ENCODE peak calls at places on chromosomes 4 and X, in nine cellular contexts. G is glomerular endothelial cell; C is ascending aorta; K is stimulated activated CD4-positive, alpha-beta T cell treated with anti-CD3 and anti-CD28 coated beads, TNF-alpha, amount 100 ng/mL, for 4 hours; D is CD8-positive, alpha-beta memory T cell; S is amygdala; T is HEK293T; Z is GM12891; E is NCI-H1092. F is an unnamed sample.

GRCh38 chr4:187179086-187180070 is 455.7 kb upstream of the FAT1 start:
- DNase-seq in S (no peak), Z (no peak), G (no peak), E (no peak), C (no peak), D (no peak), T (no peak), K (no peak), F (no peak)

GRCh38 chrX:49793686-49794085 is 35.4 kb upstream of the PAGE4 start:
- DNase-seq in C (no peak), G (no peak), S (no peak), Z (no peak), T (no peak), K (no peak), E (no peak), D (no peak), F (no peak)

GRCh38 chr4:168630445-168631187 is 133.8 kb downstream of the PALLD start:
- DNase-seq in G (no peak), K (no peak), C (no peak), Z (no peak), T (no peak), E (no peak), D (no peak), S (no peak), F (no peak)

GRCh38 chrX:45851434-45851991 is 650.8 kb upstream of the DIPK2B start:
- DNase-seq in D (peak; percentile 39), E (peak; percentile 30), T (peak; percentile 43), S (peak; percentile 0), C (no peak), G (no peak), K (peak; percentile 49), Z (no peak), F (no peak)

GRCh38 chrX:153722704-153723350 is 1.4 kb downstream of the BCAP31 start:
- DNase-seq in C (no peak), E (no peak), K (no peak), D (no peak), S (no peak), Z (no peak), T (no peak), G (no peak), F (no peak)

GRCh38 chrX:51614353-51614752 is 4.4 kb downstream of the CENPVL3 start:
- DNase-seq in G (no peak), S (no peak), K (no peak), E (peak; percentile 4), D (peak; percentile 4), C (no peak), Z (no peak), T (peak; percentile 56), F (no peak)

GRCh38 chrX:53320543-53321215 is 39.3 kb upstream of the IQSEC2 start:
- DNase-seq in K (no peak), Z (no peak), G (no peak), T (no peak), E (no peak), C (peak; percentile 63), D (no peak), S (no peak), F (no peak)

GRCh38 chr4:47122592-47123291 is 91.4 kb downstream of the GABRB1 start:
- DNase-seq in G (peak; percentile 55), D (peak; percentile 22), S (peak; percentile 51), T (peak; percentile 33), E (peak; percentile 39), K (no peak), C (peak; percentile 65), Z (peak; percentile 26), F (no peak)

GRCh38 chrX:49029876-49030275 is 13.3 kb downstream of the TFE3 start:
- DNase-seq in Z (no peak), E (no peak), S (no peak), G (no peak), K (no peak), D (no peak), C (no peak), T (no peak), F (no peak)

GRCh38 chr4:21778702-21779101 is 169.9 kb downstream of the KCNIP4 start:
- DNase-seq in K (no peak), G (no peak), T (no peak), C (no peak), E (no peak), S (no peak), D (no peak), Z (no peak), F (no peak)

GRCh38 chr4:103498161-103499070 is 221.4 kb downstream of the TACR3 start:
- DNase-seq in Z (peak; percentile 18), S (no peak), C (no peak), D (no peak), E (no peak), K (no peak), G (no peak), T (no peak), F (no peak)

GRCh38 chr4:142953171-142953570 is 107.1 kb upstream of the INPP4B start:
- DNase-seq in K (no peak), Z (no peak), T (no peak), C (no peak), S (no peak), D (no peak), E (no peak), G (no peak), F (no peak)

GRCh38 chrX:67607436-67607835 is 63.6 kb downstream of the AR start:
- DNase-seq in D (no peak), C (no peak), K (no peak), T (no peak), G (no peak), Z (no peak), E (no peak), S (no peak), F (no peak)

GRCh38 chr4:138952405-138952804 is 63.2 kb upstream of the NOCT start:
- DNase-seq in K (no peak), Z (no peak), G (no peak), S (no peak), E (no peak), C (no peak), D (no peak), T (no peak), F (no peak)

GRCh38 chr4:1418494-1419285 is 12.4 kb upstream of the NKX1-1 start:
- DNase-seq in G (no peak), E (no peak), T (no peak), K (no peak), C (peak; percentile 42), S (no peak), D (no peak), Z (no peak), F (no peak)

GRCh38 chr4:52751349-52751911 is at the start of gene ERVMER34-1:
- DNase-seq in S (peak; percentile 15), G (no peak), D (no peak), K (no peak), Z (no peak), T (no peak), C (no peak), E (peak; percentile 9), F (no peak)

GRCh38 chr4:102399021-102399420 is 53.7 kb upstream of the SLC39A8 start:
- DNase-seq in G (no peak), C (no peak), D (no peak), Z (no peak), K (no peak), E (no peak), S (no peak), T (no peak), F (no peak)

GRCh38 chr4:168755643-168756482 is 254.2 kb downstream of the CBR4 start:
- DNase-seq in G (no peak), K (no peak), C (no peak), Z (no peak), E (no peak), S (no peak), D (no peak), T (no peak), F (no peak)

GRCh38 chrX:123084797-123085196 is 99.3 kb upstream of the GRIA3 start:
- DNase-seq in C (no peak), E (no peak), Z (no peak), G (no peak), S (no peak), D (no peak), K (no peak), T (no peak), F (no peak)

GRCh38 chr4:151629097-151629783 is 131.6 kb downstream of the GATB start:
- DNase-seq in E (no peak), S (no peak), D (no peak), K (no peak), G (no peak), T (no peak), C (no peak), Z (no peak), F (no peak)

GRCh38 chr4:8355864-8356565 is 84.5 kb downstream of the ACOX3 start:
- DNase-seq in K (no peak), T (no peak), G (no peak), E (no peak), S (no peak), D (no peak), C (peak; percentile 46), Z (no peak), F (no peak)

GRCh38 chrX:19883878-19884277 is 3.5 kb downstream of the SH3KBP1 start:
- DNase-seq in Z (no peak), T (no peak), K (no peak), S (no peak), D (no peak), G (no peak), E (no peak), C (no peak), F (no peak)

GRCh38 chrX:116170444-116170843 is at the start of gene AGTR2:
- DNase-seq in D (no peak), S (no peak), Z (no peak), G (no peak), E (no peak), C (no peak), T (no peak), K (no peak), F (no peak)

GRCh38 chrX:153871946-153872878 is 13.8 kb downstream of the L1CAM start:
- DNase-seq in Z (peak; percentile 5), D (no peak), T (no peak), G (no peak), S (no peak), K (no peak), E (no peak), C (no peak), F (no peak)

GRCh38 chr4:148926861-148927260 is 484.6 kb upstream of the NR3C2 start:
- DNase-seq in C (no peak), T (no peak), E (no peak), G (no peak), S (no peak), K (no peak), Z (no peak), D (no peak), F (no peak)

GRCh38 chrX:49754238-49754857 is 58.6 kb upstream of the PAGE1 start:
- DNase-seq in Z (peak; percentile 1), G (no peak), K (no peak), D (peak; percentile 21), S (peak; percentile 7), E (peak; percentile 13), T (peak; percentile 66), C (no peak), F (no peak)

GRCh38 chr4:26458104-26458503 is 32.2 kb downstream of the CCKAR start:
- DNase-seq in T (no peak), D (no peak), Z (no peak), G (no peak), C (no peak), S (no peak), K (no peak), E (no peak), F (no peak)

GRCh38 chr4:188819243-188819642 is 680.0 kb downstream of the TRIML1 start:
- DNase-seq in K (no peak), T (no peak), C (no peak), Z (no peak), D (no peak), S (no peak), E (no peak), G (no peak), F (no peak)

GRCh38 chr4:101730291-101731117 is 60.0 kb upstream of the BANK1 start:
- DNase-seq in E (peak; percentile 11), D (peak; percentile 14), S (peak; percentile 36), K (peak; percentile 2), G (peak; percentile 47), T (peak; percentile 41), Z (peak; percentile 8), C (peak; percentile 74), F (peak; percentile 3)

GRCh38 chr4:81255524-81255923 is 40.5 kb upstream of the PRKG2 start:
- DNase-seq in Z (no peak), G (no peak), D (no peak), T (no peak), S (no peak), K (no peak), C (no peak), E (no peak), F (no peak)

GRCh38 chrX:10415704-10416001 is 204.7 kb downstream of the MID1 start:
- DNase-seq in Z (no peak), E (no peak), D (no peak), S (no peak), T (no peak), K (no peak), G (no peak), C (no peak), F (no peak)

F was measured in thoracic aorta.